ENCODE peak calls at places on chromosomes 4 and X, in four cellular contexts. One of them, this sample, is unnamed.

GRCh38 chr4:146095091-146095690 is 80.3 kb upstream of the LSM6 start:
- DNase-seq in stimulated activated CD4-positive, alpha-beta T cell treated with anti-CD3 and anti-CD28 coated beads, TNF-alpha, amount 100 ng/mL, for 48 hours: peak
- DNase-seq in endothelial cell of umbilical vein: peak
- DNase-seq in kidney tubule cell: peak
- DNase-seq in this sample: peak

GRCh38 chrX:40179333-40179732 is 81.6 kb upstream of the BCOR start:
- DNase-seq in stimulated activated CD4-positive, alpha-beta T cell treated with anti-CD3 and anti-CD28 coated beads, TNF-alpha, amount 100 ng/mL, for 48 hours: no peak
- DNase-seq in endothelial cell of umbilical vein: peak
- DNase-seq in kidney tubule cell: no peak
- DNase-seq in this sample: no peak

GRCh38 chrX:146581981-146582712 is 227.4 kb upstream of the CXorf51B start:
- DNase-seq in stimulated activated CD4-positive, alpha-beta T cell treated with anti-CD3 and anti-CD28 coated beads, TNF-alpha, amount 100 ng/mL, for 48 hours: no peak
- DNase-seq in endothelial cell of umbilical vein: no peak
- DNase-seq in kidney tubule cell: no peak
- DNase-seq in this sample: no peak

GRCh38 chr4:82201303-82201702 is 172.5 kb downstream of the HNRNPD start:
- DNase-seq in stimulated activated CD4-positive, alpha-beta T cell treated with anti-CD3 and anti-CD28 coated beads, TNF-alpha, amount 100 ng/mL, for 48 hours: no peak
- DNase-seq in endothelial cell of umbilical vein: no peak
- DNase-seq in kidney tubule cell: peak
- DNase-seq in this sample: peak

GRCh38 chr4:121096629-121097028 is 24.3 kb upstream of the NDNF start:
- DNase-seq in stimulated activated CD4-positive, alpha-beta T cell treated with anti-CD3 and anti-CD28 coated beads, TNF-alpha, amount 100 ng/mL, for 48 hours: no peak
- DNase-seq in endothelial cell of umbilical vein: peak
- DNase-seq in kidney tubule cell: peak
- DNase-seq in this sample: peak

GRCh38 chr4:150501019-150501727 is 80.8 kb upstream of the MAB21L2 start:
- DNase-seq in stimulated activated CD4-positive, alpha-beta T cell treated with anti-CD3 and anti-CD28 coated beads, TNF-alpha, amount 100 ng/mL, for 48 hours: no peak
- DNase-seq in endothelial cell of umbilical vein: no peak
- DNase-seq in kidney tubule cell: peak
- DNase-seq in this sample: no peak

GRCh38 chrX:136214551-136214950 is 36.6 kb downstream of the MAP7D3 start:
- DNase-seq in stimulated activated CD4-positive, alpha-beta T cell treated with anti-CD3 and anti-CD28 coated beads, TNF-alpha, amount 100 ng/mL, for 48 hours: no peak
- DNase-seq in endothelial cell of umbilical vein: peak
- DNase-seq in kidney tubule cell: peak
- DNase-seq in this sample: peak

GRCh38 chrX:74449322-74449936 is 28.1 kb downstream of the SLC16A2 start:
- DNase-seq in stimulated activated CD4-positive, alpha-beta T cell treated with anti-CD3 and anti-CD28 coated beads, TNF-alpha, amount 100 ng/mL, for 48 hours: no peak
- DNase-seq in endothelial cell of umbilical vein: no peak
- DNase-seq in kidney tubule cell: peak
- DNase-seq in this sample: peak

This sample was measured in T47D.